ENCODE peak calls at places on chromosomes 16 and 17, in ten cellular contexts. L is AG10803; O is astrocyte of the cerebellum; C is uterus; J is Calu3; G is astrocyte of the spinal cord; X is CD8-positive, alpha-beta T cell; P is nephron progenitor cell; M is lower leg skin; S is neural crest cell. N is an unnamed sample.

GRCh38 chr17:79715318-79716182 is 15.2 kb upstream of the ENPP7 start:
- DNase-seq in L (no peak), O (no peak), C (no peak), J (peak), G (no peak), X (no peak), P (no peak), M (no peak), S (no peak), N (no peak)

GRCh38 chr17:80847506-80848230 is 144.0 kb upstream of the CHMP6 start:
- DNase-seq in L (no peak), O (no peak), C (no peak), J (no peak), G (no peak), X (no peak), P (no peak), M (no peak), S (no peak), N (no peak)

GRCh38 chr17:78241277-78242023 is 10.0 kb downstream of the TMEM235 start:
- DNase-seq in L (peak), O (no peak), C (no peak), J (no peak), G (peak), X (no peak), P (no peak), M (no peak), S (no peak), N (no peak)

GRCh38 chr17:17370711-17371110 is 67.5 kb downstream of the NT5M start:
- DNase-seq in L (no peak), O (no peak), C (no peak), J (no peak), G (no peak), X (no peak), P (no peak), M (no peak), S (no peak), N (no peak)

GRCh38 chr17:9115446-9116265 is 94.3 kb downstream of the NTN1 start:
- DNase-seq in L (peak), O (peak), C (peak), J (peak), G (peak), X (no peak), P (peak), M (peak), S (peak), N (peak)

GRCh38 chr17:6494239-6494941 is 50.1 kb downstream of the PIMREG start:
- DNase-seq in L (no peak), O (no peak), C (no peak), J (peak), G (no peak), X (no peak), P (no peak), M (no peak), S (no peak), N (no peak)

GRCh38 chr17:33888455-33888854 is 366.6 kb upstream of the CCL2 start:
- DNase-seq in L (no peak), O (no peak), C (no peak), J (no peak), G (no peak), X (no peak), P (no peak), M (no peak), S (no peak), N (no peak)

GRCh38 chr17:9790889-9791876 is at the start of gene DHRS7C:
- DNase-seq in L (no peak), O (no peak), C (peak), J (no peak), G (no peak), X (no peak), P (no peak), M (no peak), S (no peak), N (no peak)

GRCh38 chr17:40111221-40112128 is 10.3 kb upstream of the MSL1 start:
- DNase-seq in L (peak), O (peak), C (peak), J (peak), G (peak), X (peak), P (peak), M (peak), S (peak), N (peak)

GRCh38 chr17:40110026-40110425 is 9.6 kb upstream of the NR1D1 start:
- DNase-seq in L (no peak), O (no peak), C (no peak), J (no peak), G (no peak), X (no peak), P (no peak), M (peak), S (no peak), N (no peak)

GRCh38 chr17:40110457-40110856 is 10.1 kb upstream of the NR1D1 start:
- DNase-seq in L (no peak), O (no peak), C (peak), J (no peak), G (no peak), X (no peak), P (no peak), M (peak), S (no peak), N (no peak)

GRCh38 chr17:40107266-40107980 is 7.0 kb upstream of the NR1D1 start:
- DNase-seq in L (peak), O (no peak), C (peak), J (no peak), G (no peak), X (no peak), P (no peak), M (peak), S (no peak), N (no peak)

GRCh38 chr17:40109471-40109824 is 9.1 kb upstream of the NR1D1 start:
- DNase-seq in L (no peak), O (no peak), C (no peak), J (no peak), G (no peak), X (no peak), P (no peak), M (no peak), S (no peak), N (no peak)
- TF ChIP-seq CTCF in L (peak), O (peak), C (no peak), J (no peak), G (peak), X (no peak), P (no peak), M (no peak), S (peak), N (no peak)

GRCh38 chr16:87702325-87702811 is 63.4 kb downstream of the KLHDC4 start:
- DNase-seq in L (no peak), O (no peak), C (no peak), J (no peak), G (peak), X (no peak), P (peak), M (no peak), S (peak), N (peak)
- TF ChIP-seq CTCF in L (peak), O (peak), C (peak), J (peak), G (peak), X (no peak), P (peak), M (no peak), S (peak), N (peak)

GRCh38 chr16:69859105-69859969 is 91.8 kb upstream of the CLEC18A start:
- DNase-seq in L (no peak), O (no peak), C (no peak), J (peak), G (no peak), X (no peak), P (peak), M (no peak), S (no peak), N (peak)
- TF ChIP-seq CTCF in L (peak), O (peak), C (peak), J (no peak), G (peak), X (no peak), P (peak), M (peak), S (peak), N (no peak)

GRCh38 chr16:86064431-86065250 is 165.7 kb downstream of the IRF8 start:
- DNase-seq in L (no peak), O (no peak), C (no peak), J (no peak), G (no peak), X (no peak), P (no peak), M (no peak), S (no peak), N (no peak)
- TF ChIP-seq CTCF in L (no peak), O (no peak), C (no peak), J (no peak), G (no peak), X (no peak), P (no peak), M (no peak), S (no peak), N (no peak)

GRCh38 chr17:58334661-58335060 is 6.1 kb upstream of the TSPOAP1 start:
- DNase-seq in L (no peak), O (no peak), C (no peak), J (no peak), G (no peak), X (no peak), P (no peak), M (no peak), S (no peak), N (no peak)
- TF ChIP-seq CTCF in L (no peak), O (no peak), C (no peak), J (no peak), G (no peak), X (no peak), P (no peak), M (no peak), S (no peak), N (no peak)

DNA sequence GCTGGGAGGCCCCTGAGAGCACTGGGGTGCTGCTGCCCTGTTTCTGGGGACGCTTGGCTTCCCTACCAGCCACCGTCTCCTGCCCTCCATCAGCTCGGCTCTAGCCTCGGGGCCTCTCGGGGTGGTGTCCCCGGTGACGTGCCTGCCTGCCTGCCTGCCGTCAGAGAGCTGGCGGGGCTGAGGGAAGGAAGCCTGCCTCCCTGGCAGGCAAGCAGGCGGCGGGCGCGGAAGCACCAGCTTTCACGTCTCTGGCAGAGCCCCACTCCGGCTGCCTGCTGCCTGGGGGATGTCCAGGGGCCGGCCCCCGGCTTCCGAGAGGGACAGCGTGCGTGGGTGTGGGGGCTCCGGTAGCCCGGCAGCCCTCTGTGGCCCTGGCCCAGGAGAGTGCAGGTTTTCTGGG is 9.3 kb downstream of the CENPX start:
- DNase-seq in L (no peak), O (no peak), C (no peak), J (no peak), G (no peak), X (no peak), P (no peak), M (no peak), S (no peak), N (no peak)
- TF ChIP-seq CTCF in L (no peak), O (no peak), C (no peak), J (no peak), G (no peak), X (no peak), P (no peak), M (no peak), S (no peak), N (no peak)